ENCODE peak calls at places on chromosome 17, in four cellular contexts. C, K, Z and P are unnamed samples.

GRCh38 chr17:27466748-27467375 is 10.6 kb downstream of the KSR1 start:
- DNase-seq in Z (no peak), K (no peak), C (no peak), P (peak; percentile 71)

GRCh38 chr17:28881533-28882056 is 15.9 kb downstream of the FLOT2 start:
- DNase-seq in K (no peak), Z (no peak), C (no peak), P (no peak)

GRCh38 chr17:30333503-30334240 is at the start of gene TMIGD1:
- DNase-seq in K (no peak), Z (no peak), C (no peak), P (no peak)

GRCh38 chr17:48052956-48053757 is 5.0 kb downstream of the NFE2L1 start:
- DNase-seq in K (no peak), Z (no peak), C (peak; percentile 55), P (no peak)

GRCh38 chr17:78844301-78845005 is 3.8 kb upstream of the USP36 start:
- DNase-seq in C (no peak), K (no peak), Z (no peak), P (no peak)

GRCh38 chr17:64406321-64407200 is 15.9 kb upstream of the PECAM1 start:
- DNase-seq in Z (no peak), C (no peak), K (no peak), P (no peak)

GRCh38 chr17:17935321-17936271 is 36.6 kb downstream of the TOM1L2 start:
- DNase-seq in Z (peak; percentile 86), K (peak; percentile 96), C (no peak), P (no peak)

GRCh38 chr17:81842725-81843504 is 8.1 kb upstream of the PPP1R27 start:
- DNase-seq in K (no peak), C (no peak), Z (peak; percentile 79), P (no peak)

GRCh38 chr17:1986783-1987451 is 38.2 kb downstream of the RTN4RL1 start:
- DNase-seq in K (no peak), Z (no peak), C (no peak), P (no peak)

GRCh38 chr17:15090533-15090932 is 174.6 kb downstream of the PMP22 start:
- DNase-seq in K (no peak), C (no peak), Z (no peak), P (no peak)

GRCh38 chr17:49472527-49472926 is 22.6 kb upstream of the NGFR start:
- DNase-seq in Z (no peak), K (no peak), C (no peak), P (no peak)

GRCh38 chr17:32335647-32336046 is 6.3 kb downstream of the C17orf75 start:
- DNase-seq in Z (peak; percentile 42), K (no peak), C (no peak), P (no peak)

GRCh38 chr17:1372618-1373017 is 27.4 kb downstream of the YWHAE start:
- DNase-seq in Z (no peak), C (no peak), K (no peak), P (no peak)

GRCh38 chr17:53428913-53429312 is 393.8 kb upstream of the KIF2B start:
- DNase-seq in Z (no peak), K (no peak), C (no peak), P (no peak)